ENCODE peak calls at places on chromosome 5, in four cellular contexts. One of them, this sample, is unnamed.

GRCh38 chr5:19739691-19740090 is 248.3 kb downstream of the CDH18 start:
- DNase-seq in CD4-positive, alpha-beta T cell: no peak
- DNase-seq in PC-3: peak
- DNase-seq in neural crest cell: no peak
- DNase-seq in this sample: no peak

GRCh38 chr5:124641154-124641792 is 105.2 kb downstream of the ZNF608 start:
- DNase-seq in PC-3: no peak
- DNase-seq in neural crest cell: no peak
- DNase-seq in CD4-positive, alpha-beta T cell: no peak
- DNase-seq in this sample: no peak

GRCh38 chr5:179824745-179825112 is 4.0 kb downstream of the SQSTM1 start:
- DNase-seq in PC-3: no peak
- DNase-seq in CD4-positive, alpha-beta T cell: no peak
- DNase-seq in neural crest cell: no peak
- DNase-seq in this sample: no peak

GRCh38 chr5:2887401-2888348 is 136.2 kb upstream of the IRX2 start:
- DNase-seq in CD4-positive, alpha-beta T cell: no peak
- DNase-seq in PC-3: no peak
- DNase-seq in neural crest cell: no peak
- DNase-seq in this sample: no peak

GRCh38 chr5:11504794-11505193 is 399.5 kb downstream of the CTNND2 start:
- DNase-seq in neural crest cell: no peak
- DNase-seq in PC-3: peak
- DNase-seq in CD4-positive, alpha-beta T cell: no peak
- DNase-seq in this sample: no peak

GRCh38 chr5:77906806-77907205 is 130.7 kb upstream of the TBCA start:
- DNase-seq in neural crest cell: no peak
- DNase-seq in PC-3: peak
- DNase-seq in CD4-positive, alpha-beta T cell: no peak
- DNase-seq in this sample: no peak

GRCh38 chr5:168695436-168695835 is 116.3 kb upstream of the PANK3 start:
- DNase-seq in neural crest cell: no peak
- DNase-seq in PC-3: no peak
- DNase-seq in CD4-positive, alpha-beta T cell: no peak
- DNase-seq in this sample: no peak

GRCh38 chr5:121029536-121030245 is 565.6 kb downstream of the PRR16 start:
- DNase-seq in neural crest cell: no peak
- DNase-seq in PC-3: no peak
- DNase-seq in CD4-positive, alpha-beta T cell: no peak
- DNase-seq in this sample: no peak

GRCh38 chr5:122501087-122501435 is 189.0 kb downstream of the SNCAIP start:
- DNase-seq in PC-3: no peak
- DNase-seq in neural crest cell: no peak
- DNase-seq in CD4-positive, alpha-beta T cell: no peak
- DNase-seq in this sample: no peak

GRCh38 chr5:123364443-123364842 is 58.8 kb downstream of the CEP120 start:
- DNase-seq in neural crest cell: no peak
- DNase-seq in CD4-positive, alpha-beta T cell: no peak
- DNase-seq in PC-3: no peak
- DNase-seq in this sample: no peak

GRCh38 chr5:53386341-53386740 is 94.1 kb upstream of the FST start:
- DNase-seq in PC-3: no peak
- DNase-seq in CD4-positive, alpha-beta T cell: no peak
- DNase-seq in neural crest cell: no peak
- DNase-seq in this sample: no peak

GRCh38 chr5:179206366-179206765 is 138.9 kb downstream of the ADAMTS2 start:
- DNase-seq in PC-3: no peak
- DNase-seq in CD4-positive, alpha-beta T cell: no peak
- DNase-seq in neural crest cell: no peak
- DNase-seq in this sample: no peak

GRCh38 chr5:91495699-91496098 is 112.6 kb upstream of the ARRDC3 start:
- DNase-seq in PC-3: no peak
- DNase-seq in neural crest cell: no peak
- DNase-seq in CD4-positive, alpha-beta T cell: no peak
- DNase-seq in this sample: no peak

GRCh38 chr5:154198611-154199230 is 8.2 kb downstream of the GALNT10 start:
- DNase-seq in PC-3: peak
- DNase-seq in neural crest cell: no peak
- DNase-seq in CD4-positive, alpha-beta T cell: no peak
- DNase-seq in this sample: no peak

GRCh38 chr5:177362871-177363507 is 5.3 kb downstream of the RGS14 start:
- DNase-seq in neural crest cell: peak
- DNase-seq in PC-3: peak
- DNase-seq in CD4-positive, alpha-beta T cell: no peak
- DNase-seq in this sample: peak

GRCh38 chr5:14458414-14458813 is 123.2 kb upstream of the OTULINL start:
- DNase-seq in PC-3: no peak
- DNase-seq in neural crest cell: no peak
- DNase-seq in CD4-positive, alpha-beta T cell: no peak
- DNase-seq in this sample: no peak

GRCh38 chr5:148632978-148633377 is 21.3 kb downstream of the HTR4 start:
- DNase-seq in CD4-positive, alpha-beta T cell: no peak
- DNase-seq in neural crest cell: no peak
- DNase-seq in PC-3: peak
- DNase-seq in this sample: no peak

GRCh38 chr5:167332291-167332690 is 959.2 kb upstream of the WWC1 start:
- DNase-seq in PC-3: no peak
- DNase-seq in neural crest cell: no peak
- DNase-seq in CD4-positive, alpha-beta T cell: no peak
- DNase-seq in this sample: no peak

GRCh38 chr5:175343292-175343691 is 100.7 kb downstream of the DRD1 start:
- DNase-seq in neural crest cell: no peak
- DNase-seq in PC-3: no peak
- DNase-seq in CD4-positive, alpha-beta T cell: no peak
- DNase-seq in this sample: no peak

DNA sequence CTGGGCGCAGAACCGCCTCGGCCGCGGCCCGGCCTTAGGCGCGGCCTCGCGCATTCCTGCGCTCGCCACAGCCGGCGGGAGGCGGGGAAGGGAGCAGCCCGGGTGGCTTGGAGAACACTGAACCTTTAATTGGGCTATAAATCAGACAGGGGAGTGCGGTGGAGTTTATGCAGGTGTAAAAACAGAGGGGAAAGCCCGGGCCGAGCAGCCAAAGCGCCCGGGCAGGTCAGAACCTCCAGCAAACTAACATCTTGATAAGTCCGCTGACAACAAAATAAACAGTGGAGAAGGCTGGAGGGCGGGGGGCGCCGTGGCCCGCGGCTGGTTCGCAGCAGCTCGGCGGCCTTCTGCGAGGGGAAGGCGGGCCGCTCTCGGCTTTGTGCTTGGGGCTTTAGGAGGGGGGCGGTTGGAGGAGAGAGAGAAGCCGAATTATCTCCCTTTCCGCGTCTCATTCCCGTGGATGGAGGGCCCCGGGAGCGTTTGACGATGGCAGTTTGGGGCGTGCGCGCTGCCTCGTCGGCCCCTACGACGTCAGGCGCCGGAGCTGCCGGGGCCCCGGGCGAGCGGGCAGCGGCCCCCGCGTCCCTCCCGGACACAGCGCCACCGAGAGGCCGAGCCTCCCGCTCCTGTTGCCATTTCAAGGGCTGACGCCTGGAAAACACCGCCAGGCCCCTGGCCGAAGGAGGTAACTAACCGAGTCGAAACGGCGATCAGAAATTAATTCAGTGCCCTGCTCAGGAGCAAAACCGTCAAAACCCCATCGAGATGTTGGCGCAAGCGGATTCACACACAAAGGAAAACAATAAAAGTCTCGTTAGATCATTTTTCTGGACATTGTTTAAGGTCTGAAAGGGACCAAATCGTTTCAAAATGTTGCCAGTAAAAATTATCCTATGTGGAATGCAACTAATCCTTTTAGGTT is 11.2 kb downstream of the FOXD1 start:
- DNase-seq in PC-3: peak
- DNase-seq in CD4-positive, alpha-beta T cell: no peak
- DNase-seq in neural crest cell: peak
- DNase-seq in this sample: peak
- TF ChIP-seq CTCF in PC-3: peak
- TF ChIP-seq CTCF in CD4-positive, alpha-beta T cell: no peak
- TF ChIP-seq CTCF in neural crest cell: peak
- TF ChIP-seq CTCF in this sample: peak

GRCh38 chr5:65077653-65078052 is 308.9 kb downstream of the CWC27 start:
- DNase-seq in neural crest cell: no peak
- DNase-seq in PC-3: no peak
- DNase-seq in CD4-positive, alpha-beta T cell: no peak
- DNase-seq in this sample: no peak

GRCh38 chr5:65075623-65076250 is 307.0 kb downstream of the CWC27 start:
- DNase-seq in PC-3: no peak
- DNase-seq in CD4-positive, alpha-beta T cell: no peak
- DNase-seq in neural crest cell: no peak
- DNase-seq in this sample: no peak

GRCh38 chr5:65072836-65073620 is 304.3 kb downstream of the CWC27 start:
- DNase-seq in PC-3: no peak
- DNase-seq in CD4-positive, alpha-beta T cell: no peak
- DNase-seq in neural crest cell: no peak
- DNase-seq in this sample: no peak

GRCh38 chr5:65078331-65078730 is 309.6 kb downstream of the CWC27 start:
- DNase-seq in neural crest cell: no peak
- DNase-seq in PC-3: no peak
- DNase-seq in CD4-positive, alpha-beta T cell: no peak
- DNase-seq in this sample: no peak

GRCh38 chr5:65076251-65076869 is 307.6 kb downstream of the CWC27 start:
- DNase-seq in neural crest cell: no peak
- DNase-seq in CD4-positive, alpha-beta T cell: peak
- DNase-seq in PC-3: peak
- DNase-seq in this sample: peak
- TF ChIP-seq CTCF in neural crest cell: no peak
- TF ChIP-seq CTCF in CD4-positive, alpha-beta T cell: peak
- TF ChIP-seq CTCF in PC-3: peak
- TF ChIP-seq CTCF in this sample: peak

DNA sequence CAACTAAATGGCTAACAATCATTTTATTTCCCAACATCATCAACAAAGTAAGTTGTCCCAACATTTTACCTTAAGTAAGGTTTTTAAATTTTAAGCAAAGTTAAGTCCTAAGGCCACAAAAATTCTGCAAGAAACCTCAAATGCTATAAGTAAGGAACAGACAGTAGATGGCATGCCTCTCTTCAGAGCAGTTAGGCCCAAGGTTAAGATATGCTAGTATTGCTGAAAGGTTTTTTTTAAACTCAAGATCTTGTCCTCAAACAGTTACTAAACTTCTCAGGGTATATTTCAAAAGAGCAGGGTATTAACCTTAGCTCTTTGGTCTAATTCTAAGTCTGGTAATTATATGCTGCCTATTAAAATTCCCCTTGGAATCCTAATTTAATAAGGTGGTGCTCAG is 35.1 kb downstream of the PJA2 start:
- DNase-seq in CD4-positive, alpha-beta T cell: no peak
- DNase-seq in neural crest cell: no peak
- DNase-seq in PC-3: no peak
- DNase-seq in this sample: no peak
- TF ChIP-seq CTCF in CD4-positive, alpha-beta T cell: no peak
- TF ChIP-seq CTCF in neural crest cell: no peak
- TF ChIP-seq CTCF in PC-3: no peak
- TF ChIP-seq CTCF in this sample: no peak

DNA sequence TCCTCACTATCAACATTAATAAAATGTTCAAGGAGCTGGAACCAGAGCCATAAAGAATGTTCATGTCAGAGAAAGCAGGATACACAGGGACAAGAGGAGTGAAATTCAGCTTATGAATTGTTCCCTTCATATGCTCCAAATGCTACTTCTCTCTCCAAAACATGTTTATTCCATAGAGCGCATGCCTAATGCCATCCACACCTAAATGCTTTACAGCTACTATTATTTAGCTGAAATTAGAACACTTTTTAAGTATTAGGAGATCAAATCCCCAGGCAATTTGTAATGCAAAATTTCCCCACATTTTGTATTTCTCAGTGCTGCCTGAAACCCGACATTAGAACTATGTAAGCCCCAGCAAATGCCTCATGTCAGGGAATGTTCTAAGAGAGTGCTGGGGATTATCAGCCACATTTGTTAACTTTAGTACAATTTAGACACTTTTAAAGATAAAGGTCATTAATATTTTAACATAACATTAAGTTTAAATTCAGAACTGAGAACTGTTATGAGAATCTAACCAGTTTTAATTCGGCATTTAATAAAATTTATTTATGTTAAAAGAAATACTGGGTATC is 75.5 kb downstream of the PPP2R2B start:
- DNase-seq in PC-3: no peak
- DNase-seq in CD4-positive, alpha-beta T cell: no peak
- DNase-seq in neural crest cell: no peak
- DNase-seq in this sample: no peak
- TF ChIP-seq CTCF in PC-3: no peak
- TF ChIP-seq CTCF in CD4-positive, alpha-beta T cell: no peak
- TF ChIP-seq CTCF in neural crest cell: no peak
- TF ChIP-seq CTCF in this sample: no peak

GRCh38 chr5:149724130-149724850 is 5.8 kb upstream of the PPARGC1B start:
- DNase-seq in neural crest cell: no peak
- DNase-seq in PC-3: no peak
- DNase-seq in CD4-positive, alpha-beta T cell: no peak
- DNase-seq in this sample: peak
- TF ChIP-seq CTCF in neural crest cell: no peak
- TF ChIP-seq CTCF in PC-3: no peak
- TF ChIP-seq CTCF in CD4-positive, alpha-beta T cell: no peak
- TF ChIP-seq CTCF in this sample: no peak

This sample was measured in GM13977.